ENCODE peak calls at places on chromosomes 5 and 9, in ten cellular contexts. O is left ventricle myocardium inferior, B is mammary epithelial cell, P is PC-3, T is pancreas, R is sigmoid colon, H is thoracic aorta, S is IMR-90, A is uterus, K is right atrium auricular region. N is an unnamed sample.

GRCh38 chr5:74275204-74275992 is 365.1 kb downstream of the ENC1 start:
- DNase-seq in O (no peak), R (no peak), H (no peak), K (no peak), P (no peak), S (no peak), T (no peak), A (peak; percentile 38), B (no peak), N (no peak)

GRCh38 chr5:100803391-100803790 is 99.7 kb downstream of the ST8SIA4 start:
- DNase-seq in B (no peak), K (no peak), O (no peak), R (no peak), S (peak; percentile 44), A (no peak), T (peak; percentile 46), P (no peak), H (no peak), N (no peak)

GRCh38 chr5:137209232-137209810 is 289.8 kb downstream of the SPOCK1 start:
- DNase-seq in O (no peak), H (no peak), R (no peak), B (no peak), K (no peak), A (peak; percentile 22), S (no peak), T (no peak), P (no peak), N (no peak)

GRCh38 chr5:128144491-128144890 is 60.9 kb downstream of the SLC12A2 start:
- DNase-seq in A (no peak), O (no peak), T (no peak), S (peak; percentile 70), H (no peak), K (no peak), B (peak; percentile 16), R (no peak), P (no peak), N (no peak)

GRCh38 chr5:150142800-150143724 is 12.6 kb downstream of the PDGFRB start:
- DNase-seq in A (peak; percentile 96), K (peak; percentile 91), R (peak; percentile 96), S (peak; percentile 98), O (peak; percentile 84), P (peak; percentile 85), H (peak; percentile 77), B (peak; percentile 77), T (peak; percentile 28), N (peak; percentile 94)

GRCh38 chr5:67416133-67416937 is 219.7 kb upstream of the CD180 start:
- DNase-seq in P (no peak), O (no peak), B (no peak), R (no peak), S (no peak), H (no peak), A (no peak), K (no peak), T (no peak), N (no peak)

GRCh38 chr5:148666353-148666752 is 12.0 kb upstream of the HTR4 start:
- DNase-seq in B (no peak), O (no peak), S (peak; percentile 1), R (no peak), K (no peak), H (no peak), T (no peak), A (no peak), P (peak; percentile 50), N (no peak)

GRCh38 chr5:137833463-137833862 is 34.2 kb upstream of the MYOT start:
- DNase-seq in R (no peak), K (no peak), P (peak; percentile 90), A (peak; percentile 49), S (peak; percentile 47), O (no peak), B (peak; percentile 88), T (no peak), H (no peak), N (no peak)

GRCh38 chr5:66440202-66440680 is 156.0 kb upstream of the MAST4 start:
- DNase-seq in T (no peak), H (no peak), O (peak; percentile 22), S (peak; percentile 4), A (peak; percentile 83), K (peak; percentile 81), R (no peak), B (peak; percentile 53), P (no peak), N (no peak)

GRCh38 chr5:98428806-98429205 is 344.7 kb upstream of the RGMB start:
- DNase-seq in S (peak; percentile 54), T (peak; percentile 14), K (no peak), R (no peak), O (no peak), A (no peak), H (no peak), P (no peak), B (peak; percentile 27), N (peak; percentile 75)

GRCh38 chr5:175836741-175837729 is 34.3 kb upstream of the CPLX2 start:
- DNase-seq in B (no peak), S (no peak), R (no peak), H (no peak), P (no peak), T (no peak), A (no peak), K (no peak), O (no peak), N (no peak)

GRCh38 chr5:132138260-132138659 is 64.7 kb downstream of the CSF2 start:
- DNase-seq in H (no peak), B (peak; percentile 79), P (no peak), T (no peak), R (no peak), A (no peak), K (no peak), S (peak; percentile 67), O (no peak), N (no peak)

GRCh38 chr5:56637321-56637920 is 177.9 kb upstream of the MAP3K1 start:
- DNase-seq in S (peak; percentile 52), K (no peak), P (peak; percentile 34), T (no peak), H (no peak), R (no peak), O (no peak), B (no peak), A (no peak), N (no peak)

GRCh38 chr9:121955649-121956048 is 137.5 kb downstream of the TTLL11 start:
- DNase-seq in K (no peak), S (no peak), B (no peak), T (no peak), O (no peak), R (no peak), P (no peak), H (no peak), A (no peak), N (no peak)

GRCh38 chr9:127942152-127943010 is 4.7 kb upstream of the DPM2 start:
- DNase-seq in R (peak; percentile 91), A (peak; percentile 79), P (peak; percentile 51), T (no peak), K (peak; percentile 85), H (no peak), B (peak; percentile 30), S (peak; percentile 54), O (peak; percentile 71), N (peak; percentile 91)

GRCh38 chr5:42953061-42953460 is 87.1 kb downstream of the ANXA2R start:
- DNase-seq in T (no peak), P (no peak), H (no peak), R (no peak), A (no peak), B (no peak), O (no peak), S (peak; percentile 25), K (no peak), N (no peak)

GRCh38 chr5:42952575-42952974 is 87.5 kb downstream of the ANXA2R start:
- DNase-seq in K (no peak), S (no peak), R (no peak), O (no peak), A (no peak), P (no peak), H (no peak), T (no peak), B (no peak), N (no peak)

GRCh38 chr5:42950466-42951168 is 89.5 kb downstream of the ANXA2R start:
- DNase-seq in B (peak; percentile 98), H (peak; percentile 76), A (peak; percentile 76), T (peak; percentile 74), O (peak; percentile 43), S (peak; percentile 100), P (peak; percentile 100), R (peak; percentile 85), K (peak; percentile 91), N (no peak)

GRCh38 chr5:42951169-42951846 is 88.8 kb downstream of the ANXA2R start:
- DNase-seq in P (no peak), T (peak; percentile 37), R (no peak), O (peak; percentile 26), B (no peak), S (peak; percentile 43), A (no peak), H (no peak), K (peak; percentile 60), N (peak; percentile 84)

GRCh38 chr5:42951847-42952411 is 88.2 kb downstream of the ANXA2R start:
- DNase-seq in R (no peak), B (no peak), P (no peak), O (no peak), H (no peak), S (peak; percentile 22), K (no peak), T (no peak), A (no peak), N (no peak)
- H3K4me3 ChIP-seq in R (peak overlapping the region; percentile 41), B (no peak overlapping the region), P (peak overlapping the region; percentile 64), O (peak overlapping the region; percentile 71), H (peak overlapping the region; percentile 82), S (peak overlapping the region; percentile 45), K (peak overlapping the region; percentile 44), T (no peak overlapping the region), A (peak overlapping the region; percentile 49), N (peak overlapping the region; percentile 67)

DNA sequence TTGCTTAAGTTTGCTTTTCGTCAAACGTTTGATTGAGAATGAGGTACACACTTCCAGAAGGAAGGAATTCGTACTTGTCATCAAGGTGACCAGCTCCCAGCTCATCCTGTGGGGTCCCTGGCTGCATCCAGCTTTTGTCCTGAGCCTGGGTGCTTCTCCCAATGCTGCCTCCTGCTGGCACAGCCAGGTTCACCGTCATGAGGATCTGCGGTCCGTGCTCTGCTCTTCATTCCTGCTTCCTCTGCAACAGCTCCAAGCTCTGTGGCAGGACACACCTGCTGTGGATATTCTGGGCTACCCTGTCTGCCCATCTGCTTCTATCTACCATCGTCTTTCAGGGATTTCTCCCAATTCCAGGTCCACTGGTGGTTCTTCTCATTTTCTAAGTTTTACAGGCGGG is 13.3 kb upstream of the UBE2QL1 start:
- DNase-seq in R (no peak), H (no peak), S (no peak), A (no peak), T (no peak), O (no peak), P (peak; percentile 63), K (peak; percentile 48), B (no peak), N (no peak)
- TF ChIP-seq CTCF in R (no peak), H (no peak), S (peak; percentile 16), A (no peak), T (no peak), O (peak; percentile 55), P (peak; percentile 81), K (peak; percentile 52), B (no peak), N (no peak)

GRCh38 chr5:143355710-143356109 is 47.8 kb downstream of the NR3C1 start:
- DNase-seq in A (peak; percentile 50), K (peak; percentile 63), R (peak; percentile 82), H (no peak), S (peak; percentile 96), T (peak; percentile 58), P (peak; percentile 87), O (peak; percentile 33), B (peak; percentile 88), N (peak; percentile 77)
- H3K4me1 ChIP-seq in A (peaks cover 8% of the 10 kb centered on the region), K (no peaks in the 10 kb centered on the region), R (no peaks in the 10 kb centered on the region), H (peaks cover 25% of the 10 kb centered on the region), S (peaks cover 2% of the 10 kb centered on the region), T (peaks cover 42% of the 10 kb centered on the region), P (peaks cover 12% of the 10 kb centered on the region), O (peaks cover 91% of the 10 kb centered on the region), B (peaks cover 22% of the 10 kb centered on the region), N (peaks cover 18% of the 10 kb centered on the region)

GRCh38 chr5:9437741-9438240 is 108.1 kb downstream of the SEMA5A start:
- DNase-seq in A (no peak), P (peak; percentile 81), O (no peak), R (no peak), T (no peak), K (no peak), H (no peak), B (peak; percentile 45), S (peak; percentile 86), N (no peak)
- H3K4me3 ChIP-seq in A (no peak overlapping the region), P (no peak overlapping the region), O (no peak overlapping the region), R (no peak overlapping the region), T (no peak overlapping the region), K (no peak overlapping the region), H (no peak overlapping the region), B (no peak overlapping the region), S (no peak overlapping the region), N (no peak overlapping the region)